ENCODE peak calls at places on chromosomes 12 and 14, in nine cellular contexts. O is psoas muscle; P is heart left ventricle; B is CD8-positive, alpha-beta T cell; I is neural progenitor cell; Y is Peyer's patch; J is ovary; H is endodermal cell; W is DND-41. C is an unnamed sample.

GRCh38 chr12:94380507-94380906 is 79.2 kb downstream of the CEP83 start:
- DNase-seq in B (no peak), J (no peak), H (no peak), O (no peak), Y (no peak), P (no peak), I (no peak), W (no peak), C (no peak)

GRCh38 chr14:37550511-37550910 is 44.5 kb downstream of the FOXA1 start:
- DNase-seq in O (no peak), I (no peak), H (no peak), P (no peak), W (no peak), B (no peak), J (no peak), Y (no peak), C (no peak)

GRCh38 chr12:98868076-98868475 is 223.0 kb downstream of the APAF1 start:
- DNase-seq in I (no peak), J (no peak), O (no peak), H (peak), P (no peak), W (no peak), Y (no peak), B (no peak), C (no peak)

GRCh38 chr12:124771462-124772361 is 92.0 kb downstream of the SCARB1 start:
- DNase-seq in W (peak), H (peak), P (peak), B (peak), O (peak), J (peak), Y (peak), I (peak), C (no peak)

GRCh38 chr12:15590180-15590826 is 198.9 kb downstream of the EPS8 start:
- DNase-seq in I (peak), Y (peak), B (peak), J (peak), O (peak), W (peak), P (peak), H (peak), C (peak)

GRCh38 chr12:93244514-93245077 is 133.1 kb upstream of the NUDT4 start:
- DNase-seq in J (no peak), B (no peak), I (no peak), P (no peak), O (no peak), H (no peak), W (no peak), Y (no peak), C (no peak)

GRCh38 chr14:74019743-74020142 is 594 bp downstream of the BBOF1 start:
- DNase-seq in O (no peak), Y (no peak), I (peak), H (no peak), B (no peak), W (no peak), J (no peak), P (no peak), C (no peak)

GRCh38 chr12:31220061-31220460 is 105.9 kb downstream of the SINHCAF start:
- DNase-seq in O (no peak), J (no peak), P (no peak), Y (no peak), B (no peak), I (no peak), H (no peak), W (no peak), C (no peak)

GRCh38 chr14:34324363-34324795 is 137.7 kb downstream of the SPTSSA start:
- DNase-seq in B (peak), J (no peak), W (peak), O (no peak), Y (no peak), I (peak), H (peak), P (no peak), C (no peak)

GRCh38 chr12:27592548-27592947 is 68.5 kb downstream of the PPFIBP1 start:
- DNase-seq in P (no peak), O (no peak), B (no peak), H (no peak), W (no peak), Y (no peak), I (no peak), J (no peak), C (no peak)

GRCh38 chr12:6047249-6048227 is 76.9 kb downstream of the VWF start:
- DNase-seq in Y (no peak), P (no peak), W (no peak), B (no peak), I (no peak), O (no peak), H (no peak), J (no peak), C (no peak)

GRCh38 chr12:63917864-63918742 is 73.6 kb downstream of the SRGAP1 start:
- DNase-seq in J (no peak), W (no peak), O (no peak), B (no peak), Y (no peak), P (no peak), I (no peak), H (no peak), C (no peak)

GRCh38 chr14:97851438-97851995 is 1054.3 kb downstream of the VRK1 start:
- DNase-seq in W (no peak), J (no peak), P (no peak), O (no peak), I (no peak), B (no peak), H (no peak), Y (no peak), C (no peak)

GRCh38 chr12:113261847-113262470 is 40.7 kb downstream of the TPCN1 start:
- DNase-seq in H (no peak), J (peak), P (no peak), I (no peak), B (no peak), Y (no peak), W (peak), O (peak), C (no peak)

DNA sequence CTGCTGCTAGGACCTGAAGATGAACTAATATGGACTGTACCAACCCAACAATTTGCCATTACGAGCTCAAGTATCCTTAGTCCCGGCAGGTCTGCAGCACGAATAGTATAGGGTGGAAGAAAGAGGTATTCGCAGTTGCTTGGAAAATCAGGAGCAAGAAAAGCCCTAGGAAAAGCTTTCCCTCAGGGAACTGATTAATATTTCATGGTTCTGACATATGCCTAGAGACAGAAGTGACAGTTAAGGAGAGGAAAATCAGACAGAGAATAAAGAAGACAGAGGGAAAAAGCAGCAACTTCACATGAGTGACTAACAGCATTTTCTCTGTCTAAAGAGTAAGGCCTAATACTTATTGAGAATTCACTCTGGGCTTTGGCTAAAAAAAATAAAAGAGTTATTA is 602.9 kb upstream of the ATP2B1 start:
- DNase-seq in B (no peak), P (no peak), Y (no peak), O (no peak), W (no peak), I (no peak), H (no peak), J (no peak), C (no peak)
- H3K27ac ChIP-seq in B (no peak), P (no peak), Y (no peak), O (no peak), W (no peak), I (no peak), H (no peak), J (no peak), C (no peak)

GRCh38 chr14:47022721-47023120 is 371.1 kb upstream of the RPL10L start:
- DNase-seq in B (no peak), J (no peak), H (no peak), I (no peak), P (no peak), W (no peak), O (no peak), Y (no peak), C (no peak)
- TF ChIP-seq CTCF in B (no peak), J (no peak), H (no peak), I (no peak), P (no peak), W (no peak), O (no peak), Y (no peak), C (no peak)

DNA sequence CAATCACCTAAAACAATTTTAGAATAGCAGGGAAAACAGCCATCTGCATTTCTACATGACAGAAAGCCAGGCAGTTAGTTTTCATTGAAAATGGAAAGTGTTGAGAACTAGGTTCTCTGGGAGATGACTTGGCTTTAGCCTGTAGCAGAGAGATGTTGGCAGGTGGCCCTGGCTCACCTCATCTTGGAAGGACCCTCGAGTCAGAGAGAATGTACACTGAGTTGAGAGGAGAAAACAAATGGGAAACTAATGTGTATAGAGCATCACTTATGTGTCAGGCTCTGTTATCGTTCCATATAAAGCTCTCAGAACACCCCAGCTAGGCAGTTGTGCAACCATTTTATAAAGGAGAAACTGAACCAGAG is 51.9 kb downstream of the SUSD6 start:
- DNase-seq in P (no peak), O (no peak), H (no peak), B (no peak), Y (no peak), I (no peak), J (peak), W (no peak), C (no peak)
- H3K27ac ChIP-seq in P (peak), O (no peak), H (no peak), B (no peak), Y (peak), I (no peak), J (peak), W (no peak), C (peak)

GRCh38 chr12:3319723-3320492 is 171.1 kb upstream of the PRMT8 start:
- DNase-seq in Y (no peak), O (no peak), P (no peak), I (no peak), J (no peak), W (no peak), B (no peak), H (peak), C (no peak)
- TF ChIP-seq CTCF in Y (no peak), O (no peak), P (no peak), I (peak), J (no peak), W (peak), B (no peak), H (peak), C (no peak)

GRCh38 chr14:104246401-104247335 is 108.3 kb downstream of the KIF26A start:
- DNase-seq in J (peak), I (no peak), W (no peak), B (no peak), O (no peak), P (no peak), Y (no peak), H (no peak), C (peak)
- H3K27ac ChIP-seq in J (no peak), I (no peak), W (no peak), B (no peak), O (no peak), P (no peak), Y (no peak), H (no peak), C (no peak)